ENCODE peak calls at places on chromosomes 2 and 18, in ten cellular contexts. One of them, this sample, is unnamed.

GRCh38 chr2:25927357-25927756 is 49.1 kb upstream of the ASXL2 start:
- DNase-seq in dorsolateral prefrontal cortex: no peak
- DNase-seq in CD4-positive, alpha-beta T cell: no peak
- DNase-seq in HCT116: no peak
- DNase-seq in fibroblast of lung: no peak
- DNase-seq in upper lobe of right lung: no peak
- DNase-seq in GM12878: no peak
- DNase-seq in psoas muscle: no peak
- DNase-seq in astrocyte: no peak
- DNase-seq in IMR-90: no peak
- DNase-seq in this sample: no peak

GRCh38 chr2:109062558-109063325 is 66.3 kb upstream of the SH3RF3 start:
- DNase-seq in psoas muscle: no peak
- DNase-seq in CD4-positive, alpha-beta T cell: no peak
- DNase-seq in HCT116: no peak
- DNase-seq in fibroblast of lung: no peak
- DNase-seq in astrocyte: no peak
- DNase-seq in upper lobe of right lung: no peak
- DNase-seq in GM12878: no peak
- DNase-seq in IMR-90: no peak
- DNase-seq in dorsolateral prefrontal cortex: no peak
- DNase-seq in this sample: no peak

GRCh38 chr2:143140864-143141637 is 11.8 kb downstream of the ARHGAP15 start:
- DNase-seq in CD4-positive, alpha-beta T cell: no peak
- DNase-seq in dorsolateral prefrontal cortex: no peak
- DNase-seq in HCT116: no peak
- DNase-seq in fibroblast of lung: no peak
- DNase-seq in upper lobe of right lung: no peak
- DNase-seq in psoas muscle: no peak
- DNase-seq in GM12878: peak; percentile 71
- DNase-seq in IMR-90: no peak
- DNase-seq in astrocyte: no peak
- DNase-seq in this sample: no peak

GRCh38 chr2:200226652-200227426 is 79.7 kb upstream of the SPATS2L start:
- DNase-seq in IMR-90: no peak
- DNase-seq in GM12878: no peak
- DNase-seq in upper lobe of right lung: no peak
- DNase-seq in HCT116: no peak
- DNase-seq in psoas muscle: no peak
- DNase-seq in CD4-positive, alpha-beta T cell: no peak
- DNase-seq in dorsolateral prefrontal cortex: no peak
- DNase-seq in fibroblast of lung: no peak
- DNase-seq in astrocyte: no peak
- DNase-seq in this sample: no peak

GRCh38 chr2:13353083-13353482 is 636.3 kb downstream of the TRIB2 start:
- DNase-seq in astrocyte: no peak
- DNase-seq in GM12878: no peak
- DNase-seq in psoas muscle: no peak
- DNase-seq in fibroblast of lung: no peak
- DNase-seq in IMR-90: no peak
- DNase-seq in dorsolateral prefrontal cortex: no peak
- DNase-seq in HCT116: no peak
- DNase-seq in upper lobe of right lung: no peak
- DNase-seq in CD4-positive, alpha-beta T cell: no peak
- DNase-seq in this sample: no peak

GRCh38 chr18:78625895-78626294 is 353.7 kb upstream of the SALL3 start:
- DNase-seq in astrocyte: no peak
- DNase-seq in fibroblast of lung: no peak
- DNase-seq in IMR-90: no peak
- DNase-seq in upper lobe of right lung: no peak
- DNase-seq in CD4-positive, alpha-beta T cell: no peak
- DNase-seq in dorsolateral prefrontal cortex: no peak
- DNase-seq in GM12878: no peak
- DNase-seq in HCT116: no peak
- DNase-seq in psoas muscle: no peak
- DNase-seq in this sample: no peak

GRCh38 chr2:226317970-226318369 is 481.6 kb downstream of the IRS1 start:
- DNase-seq in HCT116: no peak
- DNase-seq in CD4-positive, alpha-beta T cell: no peak
- DNase-seq in fibroblast of lung: no peak
- DNase-seq in IMR-90: no peak
- DNase-seq in GM12878: no peak
- DNase-seq in astrocyte: no peak
- DNase-seq in psoas muscle: no peak
- DNase-seq in upper lobe of right lung: no peak
- DNase-seq in dorsolateral prefrontal cortex: no peak
- DNase-seq in this sample: no peak

GRCh38 chr2:45210466-45211195 is 201.4 kb upstream of the SIX2 start:
- DNase-seq in dorsolateral prefrontal cortex: no peak
- DNase-seq in CD4-positive, alpha-beta T cell: no peak
- DNase-seq in GM12878: no peak
- DNase-seq in psoas muscle: no peak
- DNase-seq in HCT116: no peak
- DNase-seq in IMR-90: peak; percentile 60
- DNase-seq in upper lobe of right lung: no peak
- DNase-seq in astrocyte: no peak
- DNase-seq in fibroblast of lung: no peak
- DNase-seq in this sample: no peak

GRCh38 chr2:65382776-65383357 is 49.5 kb downstream of the SPRED2 start:
- DNase-seq in fibroblast of lung: peak; percentile 100
- DNase-seq in IMR-90: peak; percentile 98
- DNase-seq in GM12878: no peak
- DNase-seq in CD4-positive, alpha-beta T cell: peak; percentile 71
- DNase-seq in dorsolateral prefrontal cortex: peak; percentile 81
- DNase-seq in astrocyte: peak; percentile 99
- DNase-seq in HCT116: peak; percentile 96
- DNase-seq in upper lobe of right lung: peak; percentile 95
- DNase-seq in psoas muscle: peak; percentile 83
- DNase-seq in this sample: no peak
- TF ChIP-seq CTCF in fibroblast of lung: no peak
- TF ChIP-seq CTCF in IMR-90: no peak
- TF ChIP-seq CTCF in GM12878: no peak
- TF ChIP-seq CTCF in CD4-positive, alpha-beta T cell: peak; percentile 39
- TF ChIP-seq CTCF in dorsolateral prefrontal cortex: no peak
- TF ChIP-seq CTCF in astrocyte: no peak
- TF ChIP-seq CTCF in HCT116: peak; percentile 50
- TF ChIP-seq CTCF in upper lobe of right lung: no peak
- TF ChIP-seq CTCF in psoas muscle: no peak
- TF ChIP-seq CTCF in this sample: no peak

GRCh38 chr18:29556070-29556469 is 1379.1 kb upstream of the CDH2 start:
- DNase-seq in psoas muscle: no peak
- DNase-seq in GM12878: no peak
- DNase-seq in dorsolateral prefrontal cortex: no peak
- DNase-seq in HCT116: no peak
- DNase-seq in CD4-positive, alpha-beta T cell: no peak
- DNase-seq in astrocyte: no peak
- DNase-seq in IMR-90: no peak
- DNase-seq in fibroblast of lung: no peak
- DNase-seq in upper lobe of right lung: no peak
- DNase-seq in this sample: no peak
- TF ChIP-seq CTCF in psoas muscle: no peak
- TF ChIP-seq CTCF in GM12878: no peak
- TF ChIP-seq CTCF in dorsolateral prefrontal cortex: no peak
- TF ChIP-seq CTCF in HCT116: no peak
- TF ChIP-seq CTCF in CD4-positive, alpha-beta T cell: no peak
- TF ChIP-seq CTCF in astrocyte: no peak
- TF ChIP-seq CTCF in IMR-90: no peak
- TF ChIP-seq CTCF in fibroblast of lung: no peak
- TF ChIP-seq CTCF in upper lobe of right lung: no peak
- TF ChIP-seq CTCF in this sample: no peak

GRCh38 chr2:73205611-73206010 is 3.2 kb downstream of the NOTO start:
- DNase-seq in upper lobe of right lung: peak; percentile 6
- DNase-seq in dorsolateral prefrontal cortex: no peak
- DNase-seq in CD4-positive, alpha-beta T cell: no peak
- DNase-seq in fibroblast of lung: peak; percentile 32
- DNase-seq in HCT116: no peak
- DNase-seq in GM12878: no peak
- DNase-seq in psoas muscle: no peak
- DNase-seq in IMR-90: no peak
- DNase-seq in astrocyte: peak; percentile 10
- DNase-seq in this sample: no peak

GRCh38 chr2:73208258-73208657 is 5.8 kb upstream of the SMYD5 start:
- DNase-seq in HCT116: no peak
- DNase-seq in CD4-positive, alpha-beta T cell: no peak
- DNase-seq in dorsolateral prefrontal cortex: no peak
- DNase-seq in fibroblast of lung: no peak
- DNase-seq in upper lobe of right lung: no peak
- DNase-seq in psoas muscle: no peak
- DNase-seq in IMR-90: no peak
- DNase-seq in GM12878: no peak
- DNase-seq in astrocyte: no peak
- DNase-seq in this sample: no peak

GRCh38 chr2:73202156-73203054 is at the start of gene NOTO:
- DNase-seq in GM12878: no peak
- DNase-seq in astrocyte: no peak
- DNase-seq in HCT116: no peak
- DNase-seq in upper lobe of right lung: no peak
- DNase-seq in CD4-positive, alpha-beta T cell: no peak
- DNase-seq in dorsolateral prefrontal cortex: no peak
- DNase-seq in psoas muscle: no peak
- DNase-seq in fibroblast of lung: no peak
- DNase-seq in IMR-90: no peak
- DNase-seq in this sample: peak; percentile 31

GRCh38 chr2:73197579-73197978 is 4.8 kb upstream of the NOTO start:
- DNase-seq in psoas muscle: no peak
- DNase-seq in HCT116: no peak
- DNase-seq in CD4-positive, alpha-beta T cell: no peak
- DNase-seq in dorsolateral prefrontal cortex: no peak
- DNase-seq in IMR-90: no peak
- DNase-seq in GM12878: no peak
- DNase-seq in upper lobe of right lung: no peak
- DNase-seq in fibroblast of lung: no peak
- DNase-seq in astrocyte: no peak
- DNase-seq in this sample: no peak

DNA sequence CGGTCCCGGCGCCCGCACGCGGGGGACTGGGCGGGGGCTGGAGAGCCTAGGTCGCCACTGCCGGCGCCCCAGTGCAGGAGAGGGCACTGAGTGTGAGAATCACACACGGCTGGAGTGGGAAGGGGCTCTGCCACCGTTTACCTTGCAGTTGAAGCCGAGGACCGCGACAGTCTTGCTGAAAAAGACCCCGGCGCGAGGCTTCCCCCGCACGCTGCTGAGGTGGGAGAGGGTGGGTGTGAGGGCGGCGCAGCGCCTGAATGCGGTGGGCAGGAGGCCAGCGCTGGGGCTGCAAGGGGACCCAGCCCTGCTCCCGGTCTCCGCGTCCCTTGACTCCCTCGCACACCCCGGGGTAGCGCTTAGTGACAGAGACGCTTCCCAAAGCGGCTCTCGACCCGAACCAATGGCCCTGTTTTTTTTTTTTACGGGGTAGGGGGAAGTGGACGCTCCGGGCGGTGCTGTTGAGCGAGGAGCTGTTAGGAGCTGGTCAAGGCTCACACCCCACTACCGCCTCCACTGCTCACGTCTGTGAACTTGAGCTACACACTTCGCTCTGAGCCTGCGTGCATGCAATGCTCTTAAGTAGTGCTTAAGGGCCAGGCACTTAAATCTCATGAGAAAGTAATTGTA is 794 bp downstream of the NOTO start:
- DNase-seq in CD4-positive, alpha-beta T cell: no peak
- DNase-seq in fibroblast of lung: peak; percentile 13
- DNase-seq in HCT116: no peak
- DNase-seq in astrocyte: no peak
- DNase-seq in upper lobe of right lung: peak; percentile 73
- DNase-seq in dorsolateral prefrontal cortex: no peak
- DNase-seq in GM12878: no peak
- DNase-seq in psoas muscle: no peak
- DNase-seq in IMR-90: no peak
- DNase-seq in this sample: no peak
- TF ChIP-seq CTCF in CD4-positive, alpha-beta T cell: no peak
- TF ChIP-seq CTCF in fibroblast of lung: no peak
- TF ChIP-seq CTCF in HCT116: no peak
- TF ChIP-seq CTCF in astrocyte: no peak
- TF ChIP-seq CTCF in upper lobe of right lung: no peak
- TF ChIP-seq CTCF in dorsolateral prefrontal cortex: no peak
- TF ChIP-seq CTCF in GM12878: no peak
- TF ChIP-seq CTCF in psoas muscle: no peak
- TF ChIP-seq CTCF in IMR-90: no peak
- TF ChIP-seq CTCF in this sample: no peak

DNA sequence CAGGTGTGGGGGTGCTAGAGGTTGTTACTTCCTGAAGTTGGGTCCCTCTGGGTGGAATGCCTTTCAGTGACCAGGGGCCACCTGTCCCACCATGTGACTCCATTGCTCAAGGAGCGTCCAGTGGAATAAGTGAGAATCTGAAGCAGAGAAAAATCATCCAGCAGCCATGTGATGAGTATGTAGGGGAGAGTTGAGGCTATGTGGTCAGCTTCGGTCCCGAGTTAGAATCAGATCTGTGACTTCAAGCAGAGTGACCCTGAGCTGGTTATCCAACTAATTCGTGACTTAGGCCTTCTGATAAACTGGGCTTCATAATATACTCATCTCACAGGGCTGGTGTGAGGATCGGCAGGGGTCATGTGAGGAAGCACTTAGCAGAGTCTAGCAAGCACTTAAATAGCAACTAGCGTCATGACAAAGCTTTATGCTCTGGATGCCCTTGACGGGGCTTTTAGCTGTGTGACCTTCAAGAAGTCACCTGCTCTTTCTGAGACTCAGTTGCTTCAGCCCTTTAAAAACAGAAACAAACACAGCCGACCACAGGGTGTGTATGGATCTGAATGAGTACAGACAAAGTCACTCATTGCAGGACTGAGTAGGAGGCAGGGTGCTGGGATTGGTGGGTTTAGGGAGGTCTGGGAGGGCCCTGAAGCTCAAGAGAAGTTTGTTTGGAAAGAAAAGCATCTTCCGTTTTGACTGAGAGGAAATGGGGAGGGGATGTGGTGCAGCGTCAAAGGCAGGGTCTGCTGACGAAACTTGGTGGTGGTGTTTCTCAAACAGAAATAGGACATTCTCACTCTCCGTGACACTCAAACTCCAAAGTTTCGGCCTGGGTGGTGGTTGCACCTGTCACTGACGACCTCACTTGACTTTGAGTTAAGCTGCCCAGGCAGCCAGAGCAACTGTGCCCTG is 264.0 kb upstream of the CXCR4 start:
- DNase-seq in upper lobe of right lung: no peak
- DNase-seq in HCT116: no peak
- DNase-seq in astrocyte: no peak
- DNase-seq in fibroblast of lung: no peak
- DNase-seq in CD4-positive, alpha-beta T cell: peak; percentile 80
- DNase-seq in dorsolateral prefrontal cortex: no peak
- DNase-seq in IMR-90: no peak
- DNase-seq in psoas muscle: no peak
- DNase-seq in GM12878: peak; percentile 85
- DNase-seq in this sample: no peak
- TF ChIP-seq CTCF in upper lobe of right lung: no peak
- TF ChIP-seq CTCF in HCT116: no peak
- TF ChIP-seq CTCF in astrocyte: no peak
- TF ChIP-seq CTCF in fibroblast of lung: no peak
- TF ChIP-seq CTCF in CD4-positive, alpha-beta T cell: no peak
- TF ChIP-seq CTCF in dorsolateral prefrontal cortex: no peak
- TF ChIP-seq CTCF in IMR-90: no peak
- TF ChIP-seq CTCF in psoas muscle: no peak
- TF ChIP-seq CTCF in GM12878: no peak
- TF ChIP-seq CTCF in this sample: no peak